ENCODE peak calls at places on chromosome 16, in six cellular contexts. One of them, this sample, is unnamed.

GRCh38 chr16:86396918-86397317 is 113.4 kb upstream of the FOXF1 start:
- DNase-seq in PC-3: peak
- DNase-seq in stimulated activated CD8-positive, alpha-beta memory T cell treated with anti-CD3 and anti-CD28 coated beads, Interleukin-2, amount 100 ng/mL, for 1 hour: no peak
- DNase-seq in posterior cingulate gyrus: peak
- DNase-seq in breast epithelium: no peak
- DNase-seq in neural crest cell: no peak
- DNase-seq in this sample: peak

GRCh38 chr16:35733278-35733965 is 2274.0 kb downstream of the TP53TG3F start:
- DNase-seq in PC-3: no peak
- DNase-seq in stimulated activated CD8-positive, alpha-beta memory T cell treated with anti-CD3 and anti-CD28 coated beads, Interleukin-2, amount 100 ng/mL, for 1 hour: no peak
- DNase-seq in posterior cingulate gyrus: no peak
- DNase-seq in breast epithelium: no peak
- DNase-seq in neural crest cell: no peak
- DNase-seq in this sample: no peak

GRCh38 chr16:85220125-85220839 is 108.0 kb upstream of the CIBAR2 start:
- DNase-seq in PC-3: peak
- DNase-seq in stimulated activated CD8-positive, alpha-beta memory T cell treated with anti-CD3 and anti-CD28 coated beads, Interleukin-2, amount 100 ng/mL, for 1 hour: no peak
- DNase-seq in posterior cingulate gyrus: peak
- DNase-seq in breast epithelium: no peak
- DNase-seq in neural crest cell: no peak
- DNase-seq in this sample: peak

GRCh38 chr16:80274576-80275191 is 266.1 kb upstream of the DYNLRB2 start:
- DNase-seq in PC-3: no peak
- DNase-seq in stimulated activated CD8-positive, alpha-beta memory T cell treated with anti-CD3 and anti-CD28 coated beads, Interleukin-2, amount 100 ng/mL, for 1 hour: no peak
- DNase-seq in posterior cingulate gyrus: no peak
- DNase-seq in breast epithelium: no peak
- DNase-seq in neural crest cell: no peak
- DNase-seq in this sample: peak

GRCh38 chr16:77974883-77975282 is 47.5 kb upstream of the CLEC3A start:
- DNase-seq in PC-3: no peak
- DNase-seq in stimulated activated CD8-positive, alpha-beta memory T cell treated with anti-CD3 and anti-CD28 coated beads, Interleukin-2, amount 100 ng/mL, for 1 hour: no peak
- DNase-seq in posterior cingulate gyrus: no peak
- DNase-seq in breast epithelium: no peak
- DNase-seq in neural crest cell: no peak
- DNase-seq in this sample: no peak

GRCh38 chr16:67240506-67240905 is 6.8 kb downstream of the FHOD1 start:
- DNase-seq in PC-3: peak
- DNase-seq in stimulated activated CD8-positive, alpha-beta memory T cell treated with anti-CD3 and anti-CD28 coated beads, Interleukin-2, amount 100 ng/mL, for 1 hour: no peak
- DNase-seq in posterior cingulate gyrus: peak
- DNase-seq in breast epithelium: no peak
- DNase-seq in neural crest cell: no peak
- DNase-seq in this sample: peak

GRCh38 chr16:4245400-4245799 is 3.5 kb upstream of the SRL start:
- DNase-seq in PC-3: no peak
- DNase-seq in stimulated activated CD8-positive, alpha-beta memory T cell treated with anti-CD3 and anti-CD28 coated beads, Interleukin-2, amount 100 ng/mL, for 1 hour: no peak
- DNase-seq in posterior cingulate gyrus: no peak
- DNase-seq in breast epithelium: no peak
- DNase-seq in neural crest cell: no peak
- DNase-seq in this sample: no peak

GRCh38 chr16:84059111-84059510 is 16.5 kb upstream of the SLC38A8 start:
- DNase-seq in PC-3: no peak
- DNase-seq in stimulated activated CD8-positive, alpha-beta memory T cell treated with anti-CD3 and anti-CD28 coated beads, Interleukin-2, amount 100 ng/mL, for 1 hour: no peak
- DNase-seq in posterior cingulate gyrus: peak
- DNase-seq in breast epithelium: no peak
- DNase-seq in neural crest cell: no peak
- DNase-seq in this sample: no peak

GRCh38 chr16:6482861-6483530 is 849.6 kb upstream of the RBFOX1 start:
- DNase-seq in PC-3: no peak
- DNase-seq in stimulated activated CD8-positive, alpha-beta memory T cell treated with anti-CD3 and anti-CD28 coated beads, Interleukin-2, amount 100 ng/mL, for 1 hour: no peak
- DNase-seq in posterior cingulate gyrus: peak
- DNase-seq in breast epithelium: no peak
- DNase-seq in neural crest cell: no peak
- DNase-seq in this sample: no peak

GRCh38 chr16:77063617-77064016 is 127.4 kb upstream of the MON1B start:
- DNase-seq in PC-3: no peak
- DNase-seq in stimulated activated CD8-positive, alpha-beta memory T cell treated with anti-CD3 and anti-CD28 coated beads, Interleukin-2, amount 100 ng/mL, for 1 hour: no peak
- DNase-seq in posterior cingulate gyrus: no peak
- DNase-seq in breast epithelium: no peak
- DNase-seq in neural crest cell: no peak
- DNase-seq in this sample: no peak

GRCh38 chr16:3292604-3293003 is 9.3 kb downstream of the ZNF263 start:
- DNase-seq in PC-3: peak
- DNase-seq in stimulated activated CD8-positive, alpha-beta memory T cell treated with anti-CD3 and anti-CD28 coated beads, Interleukin-2, amount 100 ng/mL, for 1 hour: no peak
- DNase-seq in posterior cingulate gyrus: no peak
- DNase-seq in breast epithelium: no peak
- DNase-seq in neural crest cell: no peak
- DNase-seq in this sample: peak

GRCh38 chr16:3997231-3997841 is 116.8 kb upstream of the CREBBP start:
- DNase-seq in PC-3: no peak
- DNase-seq in stimulated activated CD8-positive, alpha-beta memory T cell treated with anti-CD3 and anti-CD28 coated beads, Interleukin-2, amount 100 ng/mL, for 1 hour: no peak
- DNase-seq in posterior cingulate gyrus: peak
- DNase-seq in breast epithelium: no peak
- DNase-seq in neural crest cell: no peak
- DNase-seq in this sample: no peak

GRCh38 chr16:58360041-58360634 is 32.1 kb upstream of the GINS3 start:
- DNase-seq in PC-3: no peak
- DNase-seq in stimulated activated CD8-positive, alpha-beta memory T cell treated with anti-CD3 and anti-CD28 coated beads, Interleukin-2, amount 100 ng/mL, for 1 hour: no peak
- DNase-seq in posterior cingulate gyrus: no peak
- DNase-seq in breast epithelium: no peak
- DNase-seq in neural crest cell: no peak
- DNase-seq in this sample: no peak

GRCh38 chr16:55189179-55189578 is 134.8 kb upstream of the IRX6 start:
- DNase-seq in PC-3: no peak
- DNase-seq in stimulated activated CD8-positive, alpha-beta memory T cell treated with anti-CD3 and anti-CD28 coated beads, Interleukin-2, amount 100 ng/mL, for 1 hour: no peak
- DNase-seq in posterior cingulate gyrus: no peak
- DNase-seq in breast epithelium: no peak
- DNase-seq in neural crest cell: no peak
- DNase-seq in this sample: no peak

GRCh38 chr16:83971165-83972130 is 3.4 kb downstream of the NECAB2 start:
- DNase-seq in PC-3: no peak
- DNase-seq in stimulated activated CD8-positive, alpha-beta memory T cell treated with anti-CD3 and anti-CD28 coated beads, Interleukin-2, amount 100 ng/mL, for 1 hour: no peak
- DNase-seq in posterior cingulate gyrus: peak
- DNase-seq in breast epithelium: no peak
- DNase-seq in neural crest cell: no peak
- DNase-seq in this sample: no peak

GRCh38 chr16:49875812-49876715 is 20.2 kb upstream of the ZNF423 start:
- DNase-seq in PC-3: no peak
- DNase-seq in stimulated activated CD8-positive, alpha-beta memory T cell treated with anti-CD3 and anti-CD28 coated beads, Interleukin-2, amount 100 ng/mL, for 1 hour: no peak
- DNase-seq in posterior cingulate gyrus: peak
- DNase-seq in breast epithelium: no peak
- DNase-seq in neural crest cell: no peak
- DNase-seq in this sample: no peak

GRCh38 chr16:1706386-1707192 is 594 bp downstream of the MAPK8IP3 start:
- DNase-seq in PC-3: no peak
- DNase-seq in stimulated activated CD8-positive, alpha-beta memory T cell treated with anti-CD3 and anti-CD28 coated beads, Interleukin-2, amount 100 ng/mL, for 1 hour: no peak
- DNase-seq in posterior cingulate gyrus: peak
- DNase-seq in breast epithelium: no peak
- DNase-seq in neural crest cell: no peak
- DNase-seq in this sample: peak

GRCh38 chr16:79648846-79649245 is 48.3 kb upstream of the MAF start:
- DNase-seq in PC-3: no peak
- DNase-seq in stimulated activated CD8-positive, alpha-beta memory T cell treated with anti-CD3 and anti-CD28 coated beads, Interleukin-2, amount 100 ng/mL, for 1 hour: no peak
- DNase-seq in posterior cingulate gyrus: no peak
- DNase-seq in breast epithelium: no peak
- DNase-seq in neural crest cell: no peak
- DNase-seq in this sample: no peak

GRCh38 chr16:17194190-17194780 is 276.5 kb downstream of the XYLT1 start:
- DNase-seq in PC-3: no peak
- DNase-seq in stimulated activated CD8-positive, alpha-beta memory T cell treated with anti-CD3 and anti-CD28 coated beads, Interleukin-2, amount 100 ng/mL, for 1 hour: peak
- DNase-seq in posterior cingulate gyrus: peak
- DNase-seq in breast epithelium: no peak
- DNase-seq in neural crest cell: peak
- DNase-seq in this sample: no peak

GRCh38 chr16:29007865-29008593 is 23.2 kb downstream of the LAT start:
- DNase-seq in PC-3: peak
- DNase-seq in stimulated activated CD8-positive, alpha-beta memory T cell treated with anti-CD3 and anti-CD28 coated beads, Interleukin-2, amount 100 ng/mL, for 1 hour: peak
- DNase-seq in posterior cingulate gyrus: peak
- DNase-seq in breast epithelium: no peak
- DNase-seq in neural crest cell: no peak
- DNase-seq in this sample: peak

GRCh38 chr16:3017806-3018506 is at the start of gene CLDN6:
- DNase-seq in PC-3: no peak
- DNase-seq in stimulated activated CD8-positive, alpha-beta memory T cell treated with anti-CD3 and anti-CD28 coated beads, Interleukin-2, amount 100 ng/mL, for 1 hour: no peak
- DNase-seq in posterior cingulate gyrus: no peak
- DNase-seq in breast epithelium: no peak
- DNase-seq in neural crest cell: peak
- DNase-seq in this sample: no peak

GRCh38 chr16:21646721-21647561 is 5.5 kb downstream of the IGSF6 start:
- DNase-seq in PC-3: no peak
- DNase-seq in stimulated activated CD8-positive, alpha-beta memory T cell treated with anti-CD3 and anti-CD28 coated beads, Interleukin-2, amount 100 ng/mL, for 1 hour: peak
- DNase-seq in posterior cingulate gyrus: peak
- DNase-seq in breast epithelium: no peak
- DNase-seq in neural crest cell: no peak
- DNase-seq in this sample: no peak

GRCh38 chr16:17173134-17173729 is 297.5 kb downstream of the XYLT1 start:
- DNase-seq in PC-3: no peak
- DNase-seq in stimulated activated CD8-positive, alpha-beta memory T cell treated with anti-CD3 and anti-CD28 coated beads, Interleukin-2, amount 100 ng/mL, for 1 hour: no peak
- DNase-seq in posterior cingulate gyrus: peak
- DNase-seq in breast epithelium: no peak
- DNase-seq in neural crest cell: no peak
- DNase-seq in this sample: peak

GRCh38 chr16:81779540-81780320 is 639 bp downstream of the PLCG2 start:
- DNase-seq in PC-3: no peak
- DNase-seq in stimulated activated CD8-positive, alpha-beta memory T cell treated with anti-CD3 and anti-CD28 coated beads, Interleukin-2, amount 100 ng/mL, for 1 hour: no peak
- DNase-seq in posterior cingulate gyrus: no peak
- DNase-seq in breast epithelium: no peak
- DNase-seq in neural crest cell: peak
- DNase-seq in this sample: no peak

GRCh38 chr16:13168091-13168572 is 266.7 kb downstream of the SHISA9 start:
- DNase-seq in PC-3: no peak
- DNase-seq in stimulated activated CD8-positive, alpha-beta memory T cell treated with anti-CD3 and anti-CD28 coated beads, Interleukin-2, amount 100 ng/mL, for 1 hour: no peak
- DNase-seq in posterior cingulate gyrus: no peak
- DNase-seq in breast epithelium: no peak
- DNase-seq in neural crest cell: no peak
- DNase-seq in this sample: no peak

GRCh38 chr16:29821663-29822115 is 1.4 kb downstream of the MVP start:
- DNase-seq in PC-3: peak
- DNase-seq in stimulated activated CD8-positive, alpha-beta memory T cell treated with anti-CD3 and anti-CD28 coated beads, Interleukin-2, amount 100 ng/mL, for 1 hour: no peak
- DNase-seq in posterior cingulate gyrus: peak
- DNase-seq in breast epithelium: no peak
- DNase-seq in neural crest cell: no peak
- DNase-seq in this sample: peak

GRCh38 chr16:22075043-22075757 is 17.1 kb upstream of the VWA3A start:
- DNase-seq in PC-3: peak
- DNase-seq in stimulated activated CD8-positive, alpha-beta memory T cell treated with anti-CD3 and anti-CD28 coated beads, Interleukin-2, amount 100 ng/mL, for 1 hour: no peak
- DNase-seq in posterior cingulate gyrus: peak
- DNase-seq in breast epithelium: no peak
- DNase-seq in neural crest cell: no peak
- DNase-seq in this sample: peak

GRCh38 chr16:29841631-29842030 is 21.4 kb downstream of the MVP start:
- DNase-seq in PC-3: no peak
- DNase-seq in stimulated activated CD8-positive, alpha-beta memory T cell treated with anti-CD3 and anti-CD28 coated beads, Interleukin-2, amount 100 ng/mL, for 1 hour: no peak
- DNase-seq in posterior cingulate gyrus: peak
- DNase-seq in breast epithelium: no peak
- DNase-seq in neural crest cell: no peak
- DNase-seq in this sample: no peak

GRCh38 chr16:86511317-86512161 is 1.2 kb downstream of the FOXF1 start:
- DNase-seq in PC-3: no peak
- DNase-seq in stimulated activated CD8-positive, alpha-beta memory T cell treated with anti-CD3 and anti-CD28 coated beads, Interleukin-2, amount 100 ng/mL, for 1 hour: no peak
- DNase-seq in posterior cingulate gyrus: no peak
- DNase-seq in breast epithelium: no peak
- DNase-seq in neural crest cell: no peak
- DNase-seq in this sample: no peak

GRCh38 chr16:2857451-2858244 is at the start of gene PRSS22:
- DNase-seq in PC-3: peak
- DNase-seq in stimulated activated CD8-positive, alpha-beta memory T cell treated with anti-CD3 and anti-CD28 coated beads, Interleukin-2, amount 100 ng/mL, for 1 hour: no peak
- DNase-seq in posterior cingulate gyrus: no peak
- DNase-seq in breast epithelium: peak
- DNase-seq in neural crest cell: no peak
- DNase-seq in this sample: no peak